ENCODE peak calls at places on chromosomes 5 and 9, in five cellular contexts. Z is A549, T is sigmoid colon, N is Peyer's patch, Y is transverse colon. M is an unnamed sample.

GRCh38 chr5:113330533-113331200 is 104.1 kb downstream of the TSSK1B start:
- DNase-seq in N (no peak), Z (peak), Y (no peak), T (peak), M (no peak)

GRCh38 chr5:56565693-56566092 is 249.7 kb upstream of the MAP3K1 start:
- DNase-seq in N (peak), Y (no peak), T (no peak), Z (no peak), M (no peak)

GRCh38 chr5:137888875-137889759 is at the start of gene PKD2L2:
- DNase-seq in Z (peak), N (peak), Y (peak), T (peak), M (no peak)

GRCh38 chr5:23631283-23632045 is 124.1 kb downstream of the PRDM9 start:
- DNase-seq in T (no peak), N (no peak), Y (no peak), Z (peak), M (no peak)

GRCh38 chr5:59562756-59563389 is 330.7 kb downstream of the PDE4D start:
- DNase-seq in Z (peak), Y (peak), N (peak), T (no peak), M (no peak)

GRCh38 chr5:80961376-80962281 is 1.5 kb downstream of the RASGRF2 start:
- DNase-seq in Z (no peak), Y (peak), N (no peak), T (no peak), M (no peak)

GRCh38 chr5:167839065-167839464 is 452.4 kb upstream of the WWC1 start:
- DNase-seq in T (no peak), Z (no peak), N (no peak), Y (no peak), M (no peak)

GRCh38 chr9:14236586-14236985 is 77.4 kb downstream of the NFIB start:
- DNase-seq in T (no peak), Z (no peak), Y (no peak), N (no peak), M (no peak)

DNA sequence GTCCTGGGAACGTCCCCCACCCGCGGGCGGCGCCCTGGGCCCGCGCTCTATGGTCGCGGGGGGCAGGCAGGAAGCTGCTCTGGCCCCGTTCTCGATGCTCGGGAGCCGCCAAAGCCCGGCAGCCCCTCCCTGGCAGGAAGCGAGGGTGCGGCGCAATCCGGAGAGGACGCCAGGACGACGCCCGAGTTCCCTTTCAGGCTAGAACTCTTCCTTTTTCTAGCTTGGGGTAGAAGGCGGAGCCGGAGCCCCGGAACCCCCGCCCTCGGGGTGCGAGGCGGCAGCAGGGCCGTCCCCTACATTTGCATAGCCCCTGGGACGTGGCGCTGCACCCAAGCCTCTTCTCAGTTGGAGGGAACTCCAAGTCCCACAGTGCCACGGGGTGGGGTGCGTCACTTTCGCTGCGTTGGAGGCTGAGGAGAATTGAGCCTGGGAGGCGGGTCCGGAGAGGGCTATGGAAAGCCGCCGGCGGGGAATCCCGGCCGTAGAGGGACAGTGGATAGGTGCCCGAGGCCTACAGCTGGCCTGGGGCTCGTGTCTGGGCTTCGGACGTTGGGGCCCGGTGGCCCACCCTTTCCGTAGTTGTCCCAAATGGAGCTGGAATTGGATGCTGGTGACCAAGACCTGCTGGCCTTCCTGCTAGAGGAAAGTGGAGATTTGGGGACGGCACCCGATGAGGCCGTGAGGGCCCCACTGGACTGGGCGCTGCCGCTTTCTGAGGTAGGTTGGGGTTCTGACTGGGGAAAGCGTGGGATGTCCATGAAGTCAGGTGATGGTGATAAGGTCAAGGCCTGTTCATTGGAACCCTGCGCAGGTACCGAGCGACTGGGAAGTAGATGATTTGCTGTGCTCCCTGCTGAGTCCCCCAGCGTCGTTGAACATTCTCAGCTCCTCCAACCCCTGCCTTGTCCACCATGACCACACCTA is at the start of the genes CREB3 and TLN1:
- DNase-seq in T (peak), N (peak), Z (peak), Y (peak), M (peak)
- TF ChIP-seq POLR2A in T (peak), N (peak), Z (peak), Y (peak), M (peak)

GRCh38 chr9:92608221-92609141 is 61.5 kb downstream of the IPPK start:
- DNase-seq in N (no peak), Y (no peak), T (no peak), Z (no peak), M (no peak)
- TF ChIP-seq CTCF in N (no peak), Y (no peak), T (no peak), Z (no peak), M (no peak)

DNA sequence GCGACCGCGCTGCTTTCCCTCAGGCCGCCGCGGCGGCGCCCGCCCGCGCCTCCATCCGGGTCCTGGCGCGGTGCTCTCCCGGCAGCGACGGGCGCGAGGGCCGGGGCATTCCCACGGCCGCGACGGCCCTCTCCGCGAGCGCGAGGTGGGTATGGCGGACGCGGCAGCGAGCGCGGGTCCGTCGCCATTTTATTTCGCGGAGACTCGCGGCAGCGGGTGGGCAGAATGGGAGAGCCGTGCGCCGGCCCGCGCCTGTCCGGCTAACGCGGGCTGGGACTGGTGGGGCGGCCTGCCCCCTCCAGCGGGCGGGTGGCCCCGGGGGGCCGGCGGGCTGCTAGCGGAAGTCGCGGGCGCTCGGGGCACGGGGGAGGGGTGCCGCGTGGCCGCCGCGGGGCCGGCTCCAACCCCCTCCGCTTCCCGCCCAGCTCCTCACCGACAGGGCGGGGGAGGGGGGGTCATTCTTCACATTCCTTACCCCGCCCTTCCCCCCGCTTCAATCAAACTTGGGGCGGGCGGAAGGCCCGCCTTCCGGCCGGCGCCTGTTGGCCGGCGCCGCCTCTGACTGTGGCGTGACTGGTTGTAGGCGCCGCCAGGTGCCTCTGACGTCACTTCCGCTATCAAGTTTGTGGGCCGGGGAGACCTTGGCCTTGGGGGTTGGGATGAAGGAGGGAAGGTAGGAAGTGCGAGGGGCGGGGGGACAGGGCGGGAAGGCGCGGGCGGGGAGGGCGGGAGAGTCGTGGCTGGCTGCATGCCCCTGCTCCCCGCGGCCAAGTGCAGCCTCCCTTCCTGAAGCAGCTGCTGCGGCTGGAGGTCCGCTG is 82.2 kb downstream of the PTPDC1 start:
- DNase-seq in N (peak), T (peak), Y (peak), Z (peak), M (peak)
- TF ChIP-seq POLR2A in N (no peak), T (peak), Y (peak), Z (peak), M (peak)

DNA sequence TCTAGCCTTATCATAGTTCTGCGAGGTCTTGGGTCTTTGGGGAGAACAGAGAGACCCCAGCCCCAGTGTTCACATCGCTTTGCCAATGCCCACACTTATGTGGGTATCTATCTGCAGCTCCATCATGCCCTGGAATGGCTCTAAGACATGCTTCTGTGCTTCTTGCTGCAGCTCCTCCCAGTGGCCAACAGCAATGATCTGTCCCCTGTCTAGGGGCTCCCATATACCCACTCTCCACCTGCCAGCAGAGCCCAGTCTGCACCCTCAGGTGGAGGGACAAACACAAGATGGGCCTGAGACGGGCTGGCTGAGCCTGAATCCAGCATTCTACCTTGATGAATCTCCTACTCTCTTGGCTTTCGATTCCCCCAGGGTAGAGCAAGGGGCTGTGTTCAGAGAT is 14.6 kb upstream of the DAP start:
- DNase-seq in Y (no peak), Z (no peak), T (no peak), N (no peak), M (no peak)
- TF ChIP-seq CTCF in Y (no peak), Z (no peak), T (no peak), N (no peak), M (no peak)

DNA sequence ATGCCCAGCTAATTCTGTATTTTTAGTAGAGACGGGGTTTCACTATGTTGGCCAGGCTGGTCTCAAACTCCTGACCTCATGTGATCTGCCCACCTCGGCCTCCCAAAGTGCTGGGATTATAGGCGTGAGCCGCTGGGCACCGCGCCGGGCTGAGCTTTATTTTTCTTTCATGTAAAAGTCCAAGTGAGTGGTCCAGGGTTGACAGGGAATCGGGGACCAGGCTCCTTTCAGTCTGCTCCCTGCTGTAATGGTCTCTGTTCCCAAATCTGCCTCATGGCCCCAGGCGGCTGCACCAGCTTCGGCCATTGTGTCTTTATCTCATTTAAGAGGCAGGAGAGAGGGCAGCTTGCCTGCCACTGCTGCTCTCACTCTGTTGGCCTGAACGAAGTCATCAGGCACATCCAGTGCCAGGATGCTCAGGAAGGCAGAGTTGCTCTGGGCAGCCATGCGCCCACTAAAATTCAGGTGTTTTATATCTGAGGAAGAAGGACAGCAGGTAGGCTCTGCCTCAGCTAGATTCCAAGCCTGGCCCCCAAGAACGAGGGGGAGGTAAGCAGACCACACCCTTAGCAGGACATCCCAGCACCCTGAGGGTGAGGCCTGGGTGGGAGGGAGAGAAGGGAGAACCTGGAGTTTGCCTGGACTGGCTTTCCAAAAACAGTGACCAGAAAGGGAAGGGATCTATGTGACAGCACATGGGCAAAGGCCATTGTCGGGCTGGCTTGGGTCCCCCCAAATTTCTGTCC is 1.7 kb upstream of the CCDC183 start:
- DNase-seq in Z (no peak), Y (no peak), T (no peak), N (no peak), M (no peak)
- TF ChIP-seq POLR2A in Z (no peak), Y (no peak), T (no peak), N (no peak), M (no peak)

GRCh38 chr5:43231977-43232376 is 40.0 kb downstream of the NIM1K start:
- DNase-seq in T (no peak), Z (peak), Y (no peak), N (no peak), M (no peak)

GRCh38 chr5:43232943-43233833 is 41.2 kb downstream of the NIM1K start:
- DNase-seq in T (no peak), N (no peak), Y (no peak), Z (no peak), M (no peak)

GRCh38 chr5:43225649-43226245 is 33.7 kb downstream of the NIM1K start:
- DNase-seq in Y (no peak), N (no peak), Z (no peak), T (no peak), M (no peak)

DNA sequence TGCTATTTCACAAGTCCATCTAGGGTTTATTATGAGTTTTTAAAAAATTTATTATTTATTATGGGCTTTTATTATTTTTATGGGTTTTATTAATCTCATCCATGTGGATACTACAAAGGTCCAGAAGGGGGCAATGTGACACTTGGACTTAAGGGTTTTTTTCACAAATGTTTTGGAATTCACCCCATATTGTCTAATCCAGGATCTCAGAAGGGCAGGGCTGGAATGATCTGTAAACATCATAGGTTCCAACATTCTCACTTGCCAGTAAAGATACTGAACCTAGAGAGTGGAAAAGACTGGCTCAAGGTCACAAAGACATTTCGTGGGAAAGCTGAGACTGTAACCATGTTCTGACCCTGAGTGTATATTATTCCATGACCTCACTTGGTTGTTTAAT is 35.6 kb downstream of the NIM1K start:
- DNase-seq in T (no peak), Z (peak), N (no peak), Y (no peak), M (no peak)
- TF ChIP-seq CTCF in T (no peak), Z (peak), N (no peak), Y (peak), M (peak)